ENCODE peak calls at places on chromosome 3, in four cellular contexts. One of them, this sample, is unnamed.

GRCh38 chr3:15327941-15328340 is 4.4 kb downstream of the SH3BP5 start:
- DNase-seq in mesendoderm: no peak
- DNase-seq in neuronal stem cell: no peak
- DNase-seq in IMR-90: peak; percentile 43
- DNase-seq in this sample: peak; percentile 75

GRCh38 chr3:156668073-156668763 is 6.2 kb upstream of the TIPARP start:
- DNase-seq in mesendoderm: peak; percentile 4
- DNase-seq in neuronal stem cell: no peak
- DNase-seq in IMR-90: peak; percentile 60
- DNase-seq in this sample: no peak

GRCh38 chr3:155101398-155101797 is 21.3 kb downstream of the MME start:
- DNase-seq in mesendoderm: no peak
- DNase-seq in neuronal stem cell: no peak
- DNase-seq in IMR-90: peak; percentile 81
- DNase-seq in this sample: no peak

GRCh38 chr3:158801200-158801599 is 654 bp upstream of the MFSD1 start:
- DNase-seq in mesendoderm: peak; percentile 17
- DNase-seq in neuronal stem cell: peak; percentile 12
- DNase-seq in IMR-90: no peak
- DNase-seq in this sample: no peak

GRCh38 chr3:133934073-133934970 is 38.6 kb upstream of the RAB6B start:
- DNase-seq in mesendoderm: no peak
- DNase-seq in neuronal stem cell: no peak
- DNase-seq in IMR-90: no peak
- DNase-seq in this sample: no peak

GRCh38 chr3:183584246-183584913 is 28.9 kb upstream of the KLHL6 start:
- DNase-seq in mesendoderm: peak; percentile 83
- DNase-seq in neuronal stem cell: no peak
- DNase-seq in IMR-90: peak; percentile 53
- DNase-seq in this sample: peak; percentile 15

GRCh38 chr3:34268032-34268760 is 469.8 kb downstream of the PDCD6IP start:
- DNase-seq in mesendoderm: no peak
- DNase-seq in neuronal stem cell: no peak
- DNase-seq in IMR-90: no peak
- DNase-seq in this sample: no peak

GRCh38 chr3:66483006-66483928 is 17.6 kb downstream of the LRIG1 start:
- DNase-seq in mesendoderm: no peak
- DNase-seq in neuronal stem cell: no peak
- DNase-seq in IMR-90: peak; percentile 73
- DNase-seq in this sample: peak; percentile 82

GRCh38 chr3:37905346-37905745 is 43.7 kb downstream of the CTDSPL start:
- DNase-seq in mesendoderm: no peak
- DNase-seq in neuronal stem cell: no peak
- DNase-seq in IMR-90: no peak
- DNase-seq in this sample: peak; percentile 58

GRCh38 chr3:177377166-177377565 is 179.9 kb upstream of the TBL1XR1 start:
- DNase-seq in mesendoderm: no peak
- DNase-seq in neuronal stem cell: no peak
- DNase-seq in IMR-90: no peak
- DNase-seq in this sample: no peak

GRCh38 chr3:62084558-62084957 is 288.8 kb downstream of the FEZF2 start:
- DNase-seq in mesendoderm: peak; percentile 52
- DNase-seq in neuronal stem cell: no peak
- DNase-seq in IMR-90: peak; percentile 7
- DNase-seq in this sample: no peak

GRCh38 chr3:152403632-152404066 is 134.9 kb downstream of the MBNL1 start:
- DNase-seq in mesendoderm: peak; percentile 22
- DNase-seq in neuronal stem cell: no peak
- DNase-seq in IMR-90: peak; percentile 42
- DNase-seq in this sample: no peak

GRCh38 chr3:184314363-184314699 is at the start of gene EIF4G1:
- DNase-seq in mesendoderm: peak; percentile 95
- DNase-seq in neuronal stem cell: peak; percentile 87
- DNase-seq in IMR-90: peak; percentile 94
- DNase-seq in this sample: peak; percentile 97

GRCh38 chr3:44914936-44915335 is 40.5 kb downstream of the TGM4 start:
- DNase-seq in mesendoderm: peak; percentile 58
- DNase-seq in neuronal stem cell: no peak
- DNase-seq in IMR-90: no peak
- DNase-seq in this sample: no peak

GRCh38 chr3:29711255-29711771 is 430.4 kb downstream of the RBMS3 start:
- DNase-seq in mesendoderm: no peak
- DNase-seq in neuronal stem cell: no peak
- DNase-seq in IMR-90: no peak
- DNase-seq in this sample: no peak

GRCh38 chr3:157443873-157444770 is 7.5 kb downstream of the PTX3 start:
- DNase-seq in mesendoderm: no peak
- DNase-seq in neuronal stem cell: no peak
- DNase-seq in IMR-90: peak; percentile 46
- DNase-seq in this sample: no peak

GRCh38 chr3:135416182-135416581 is 549.3 kb upstream of the PPP2R3A start:
- DNase-seq in mesendoderm: no peak
- DNase-seq in neuronal stem cell: no peak
- DNase-seq in IMR-90: no peak
- DNase-seq in this sample: no peak

GRCh38 chr3:172317481-172317880 is 130.8 kb downstream of the GHSR start:
- DNase-seq in mesendoderm: no peak
- DNase-seq in neuronal stem cell: no peak
- DNase-seq in IMR-90: no peak
- DNase-seq in this sample: no peak

GRCh38 chr3:138674131-138674530 is 65.6 kb downstream of the FAIM start:
- DNase-seq in mesendoderm: no peak
- DNase-seq in neuronal stem cell: no peak
- DNase-seq in IMR-90: no peak
- DNase-seq in this sample: no peak

GRCh38 chr3:115523467-115523866 is 99.8 kb upstream of the GAP43 start:
- DNase-seq in mesendoderm: peak; percentile 7
- DNase-seq in neuronal stem cell: no peak
- DNase-seq in IMR-90: no peak
- DNase-seq in this sample: no peak

GRCh38 chr3:34015204-34016142 is 217.0 kb downstream of the PDCD6IP start:
- DNase-seq in mesendoderm: peak; percentile 78
- DNase-seq in neuronal stem cell: no peak
- DNase-seq in IMR-90: peak; percentile 39
- DNase-seq in this sample: no peak

GRCh38 chr3:114290911-114291901 is 2.6 kb upstream of the TIGIT start:
- DNase-seq in mesendoderm: peak; percentile 96
- DNase-seq in neuronal stem cell: peak; percentile 79
- DNase-seq in IMR-90: peak; percentile 37
- DNase-seq in this sample: peak; percentile 96

GRCh38 chr3:63824309-63824708 is 5.2 kb downstream of the C3orf49 start:
- DNase-seq in mesendoderm: no peak
- DNase-seq in neuronal stem cell: no peak
- DNase-seq in IMR-90: peak; percentile 87
- DNase-seq in this sample: no peak

GRCh38 chr3:88195951-88196434 is 46.2 kb downstream of the C3orf38 start:
- DNase-seq in mesendoderm: peak; percentile 40
- DNase-seq in neuronal stem cell: no peak
- DNase-seq in IMR-90: peak; percentile 56
- DNase-seq in this sample: no peak

GRCh38 chr3:42493798-42494151 is 8.7 kb upstream of the VIPR1 start:
- DNase-seq in mesendoderm: no peak
- DNase-seq in neuronal stem cell: no peak
- DNase-seq in IMR-90: no peak
- DNase-seq in this sample: no peak

GRCh38 chr3:129888739-129889138 is 4.8 kb downstream of the TMCC1 start:
- DNase-seq in mesendoderm: no peak
- DNase-seq in neuronal stem cell: no peak
- DNase-seq in IMR-90: peak; percentile 98
- DNase-seq in this sample: no peak

GRCh38 chr3:124438813-124439212 is 291.4 kb upstream of the UMPS start:
- DNase-seq in mesendoderm: no peak
- DNase-seq in neuronal stem cell: no peak
- DNase-seq in IMR-90: no peak
- DNase-seq in this sample: no peak

GRCh38 chr3:80770106-80771079 is 991.1 kb downstream of the GBE1 start:
- DNase-seq in mesendoderm: no peak
- DNase-seq in neuronal stem cell: no peak
- DNase-seq in IMR-90: no peak
- DNase-seq in this sample: no peak

GRCh38 chr3:127216415-127217261 is 23.7 kb downstream of the PRR23E start:
- DNase-seq in mesendoderm: no peak
- DNase-seq in neuronal stem cell: no peak
- DNase-seq in IMR-90: no peak
- DNase-seq in this sample: no peak
- H3K4me2 ChIP-seq in mesendoderm: no peak overlapping the region
- H3K4me2 ChIP-seq in neuronal stem cell: no peak overlapping the region
- H3K4me2 ChIP-seq in IMR-90: no peak overlapping the region
- H3K4me2 ChIP-seq in this sample: no peak overlapping the region

GRCh38 chr3:53846851-53847155 is 435 bp downstream of the IL17RB start:
- DNase-seq in mesendoderm: no peak
- DNase-seq in neuronal stem cell: no peak
- DNase-seq in IMR-90: no peak
- DNase-seq in this sample: no peak
- H3K4me3 ChIP-seq in mesendoderm: no peak overlapping the region
- H3K4me3 ChIP-seq in neuronal stem cell: peak overlapping the region; percentile 88
- H3K4me3 ChIP-seq in IMR-90: no peak overlapping the region
- H3K4me3 ChIP-seq in this sample: peak overlapping the region; percentile 81

GRCh38 chr3:58043933-58044332 is 35.7 kb downstream of the FLNB start:
- DNase-seq in mesendoderm: no peak
- DNase-seq in neuronal stem cell: no peak
- DNase-seq in IMR-90: peak; percentile 53
- DNase-seq in this sample: no peak
- H3K4me2 ChIP-seq in mesendoderm: no peak overlapping the region
- H3K4me2 ChIP-seq in neuronal stem cell: no peak overlapping the region
- H3K4me2 ChIP-seq in IMR-90: no peak overlapping the region
- H3K4me2 ChIP-seq in this sample: no peak overlapping the region

GRCh38 chr3:39319249-39319648 is 10.3 kb upstream of the CCR8 start:
- DNase-seq in mesendoderm: no peak
- DNase-seq in neuronal stem cell: no peak
- DNase-seq in IMR-90: no peak
- DNase-seq in this sample: no peak
- H3K4me3 ChIP-seq in mesendoderm: no peak overlapping the region
- H3K4me3 ChIP-seq in neuronal stem cell: no peak overlapping the region
- H3K4me3 ChIP-seq in IMR-90: no peak overlapping the region
- H3K4me3 ChIP-seq in this sample: no peak overlapping the region

GRCh38 chr3:122691195-122691594 is 10.6 kb downstream of the PARP14 start:
- DNase-seq in mesendoderm: no peak
- DNase-seq in neuronal stem cell: no peak
- DNase-seq in IMR-90: peak; percentile 87
- DNase-seq in this sample: no peak

GRCh38 chr3:122695927-122696561 is 15.4 kb downstream of the PARP14 start:
- DNase-seq in mesendoderm: no peak
- DNase-seq in neuronal stem cell: no peak
- DNase-seq in IMR-90: no peak
- DNase-seq in this sample: no peak

GRCh38 chr3:122692674-122693073 is 12.0 kb downstream of the PARP14 start:
- DNase-seq in mesendoderm: no peak
- DNase-seq in neuronal stem cell: no peak
- DNase-seq in IMR-90: no peak
- DNase-seq in this sample: no peak

GRCh38 chr3:122697952-122698625 is 17.4 kb downstream of the PARP14 start:
- DNase-seq in mesendoderm: no peak
- DNase-seq in neuronal stem cell: no peak
- DNase-seq in IMR-90: no peak
- DNase-seq in this sample: no peak

GRCh38 chr3:122694966-122695365 is 14.3 kb downstream of the PARP14 start:
- DNase-seq in mesendoderm: no peak
- DNase-seq in neuronal stem cell: no peak
- DNase-seq in IMR-90: no peak
- DNase-seq in this sample: no peak
- H3K4me2 ChIP-seq in mesendoderm: no peak overlapping the region
- H3K4me2 ChIP-seq in neuronal stem cell: no peak overlapping the region
- H3K4me2 ChIP-seq in IMR-90: no peak overlapping the region
- H3K4me2 ChIP-seq in this sample: no peak overlapping the region

DNA sequence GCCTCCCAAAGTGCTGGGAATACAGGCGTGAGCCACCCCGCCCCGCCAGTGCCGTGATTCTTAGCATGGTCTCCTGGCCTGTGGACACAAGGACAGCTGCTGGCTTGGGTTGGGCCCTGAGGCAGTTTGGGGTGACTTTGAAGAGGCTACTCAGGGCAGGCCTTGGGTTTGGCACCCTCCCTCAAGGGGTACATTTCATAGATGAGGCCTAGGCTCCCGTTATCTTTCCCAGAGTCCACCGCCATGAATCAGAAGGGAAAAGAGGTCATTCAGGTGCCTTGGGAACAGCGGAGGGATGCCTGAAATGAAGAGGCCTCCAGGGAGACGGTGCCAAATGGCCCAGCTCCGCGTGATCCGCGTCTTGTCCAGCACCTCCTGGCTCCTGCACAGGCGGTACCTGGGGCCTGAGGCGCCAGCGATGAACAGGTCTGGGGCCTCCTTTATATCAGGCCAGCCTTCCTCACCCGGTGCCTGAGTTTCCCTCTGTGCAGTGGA is 9.3 kb downstream of the GNAI2 start:
- DNase-seq in mesendoderm: no peak
- DNase-seq in neuronal stem cell: no peak
- DNase-seq in IMR-90: no peak
- DNase-seq in this sample: no peak
- H3K4me3 ChIP-seq in mesendoderm: no peak overlapping the region
- H3K4me3 ChIP-seq in neuronal stem cell: no peak overlapping the region
- H3K4me3 ChIP-seq in IMR-90: no peak overlapping the region
- H3K4me3 ChIP-seq in this sample: peak overlapping the region; percentile 52

DNA sequence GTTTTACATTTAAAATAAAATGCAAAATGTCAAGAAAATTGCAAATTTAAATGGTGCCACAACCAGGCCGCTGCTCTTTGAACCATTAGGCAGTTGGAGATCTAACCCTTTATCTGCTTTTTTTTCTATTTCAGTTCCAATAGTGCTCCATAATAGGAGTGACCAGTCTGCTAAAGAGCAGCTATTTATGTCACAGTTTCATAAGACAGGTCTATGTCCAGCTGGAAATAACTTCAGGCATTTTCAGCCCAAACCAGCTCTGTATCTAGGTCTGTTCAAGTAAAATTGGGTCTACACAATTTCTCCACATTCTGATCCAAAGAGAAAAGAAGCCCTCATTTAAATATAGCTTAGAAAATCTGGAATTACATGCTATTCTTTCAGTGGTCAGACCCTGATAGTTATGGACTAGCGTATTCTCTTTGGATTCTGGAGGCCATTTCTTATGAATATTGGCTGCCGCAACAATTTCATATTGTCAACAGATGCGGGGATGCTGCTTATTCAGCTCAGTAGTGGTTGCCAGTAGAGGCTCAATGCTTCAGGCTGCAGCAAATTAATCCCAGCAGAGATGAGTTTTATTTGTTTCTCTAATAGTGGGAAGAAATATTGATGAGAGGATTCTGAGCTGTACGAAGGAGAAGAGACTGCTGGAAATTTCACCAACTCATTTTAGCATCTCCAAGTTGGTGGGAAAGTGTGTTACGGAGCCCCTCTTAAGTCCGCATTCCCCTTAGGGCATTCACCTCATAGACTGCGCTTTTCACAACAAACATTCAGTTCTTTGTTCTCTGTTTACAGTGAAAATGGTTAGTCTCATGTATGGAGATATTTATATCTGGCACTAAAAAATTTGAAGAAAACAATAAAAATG is 887.0 kb downstream of the ROBO1 start:
- DNase-seq in mesendoderm: no peak
- DNase-seq in neuronal stem cell: no peak
- DNase-seq in IMR-90: no peak
- DNase-seq in this sample: no peak
- H3K4me2 ChIP-seq in mesendoderm: no peak overlapping the region
- H3K4me2 ChIP-seq in neuronal stem cell: no peak overlapping the region
- H3K4me2 ChIP-seq in IMR-90: no peak overlapping the region
- H3K4me2 ChIP-seq in this sample: no peak overlapping the region